ENCODE peak calls at places on chromosomes 6 and 20, in nine cellular contexts. U is brain microvascular endothelial cell; E is endothelial cell of umbilical vein; K is effector memory CD4-positive, alpha-beta T cell; N is trophoblast cell; A is endodermal cell; X is lower lobe of right lung; W is caudate nucleus; S is CD4-positive, alpha-beta T cell. C is an unnamed sample.
A peak's percentile ranks its signal among the peaks of the same experiment; 100 is the strongest.

GRCh38 chr20:47607208-47607613 is 105.5 kb downstream of the NCOA3 start:
- DNase-seq in S (no peak), E (peak; percentile 68), X (no peak), A (no peak), N (peak; percentile 39), K (no peak), W (no peak), U (no peak), C (no peak)

GRCh38 chr6:34352305-34352937 is 40.0 kb downstream of the NUDT3 start:
- DNase-seq in S (no peak), N (peak; percentile 17), U (no peak), K (no peak), E (no peak), A (no peak), X (no peak), W (no peak), C (no peak)

GRCh38 chr20:8020314-8021079 is 936 bp upstream of the TMX4 start:
- DNase-seq in K (no peak), W (no peak), U (no peak), A (no peak), S (no peak), E (no peak), N (peak; percentile 28), X (no peak), C (no peak)

GRCh38 chr6:5752282-5752681 is 254.4 kb downstream of the NRN1 start:
- DNase-seq in A (peak; percentile 86), S (no peak), K (no peak), W (no peak), X (no peak), N (no peak), U (peak; percentile 63), E (peak; percentile 7), C (no peak)

GRCh38 chr20:24016560-24016959 is 28.0 kb upstream of the GGTLC1 start:
- DNase-seq in K (no peak), E (no peak), A (no peak), X (no peak), N (no peak), U (no peak), W (no peak), S (no peak), C (no peak)

GRCh38 chr20:49964964-49965780 is 17.6 kb upstream of the SNAI1 start:
- DNase-seq in E (peak; percentile 49), K (no peak), A (peak; percentile 93), U (peak; percentile 45), S (no peak), X (no peak), W (no peak), N (peak; percentile 61), C (no peak)

GRCh38 chr6:14889172-14889571 is 356.7 kb upstream of the JARID2 start:
- DNase-seq in U (peak; percentile 36), K (no peak), A (no peak), X (no peak), S (no peak), E (no peak), N (peak; percentile 86), W (no peak), C (no peak)

GRCh38 chr6:132820629-132821381 is 6.4 kb downstream of the RPS12 start:
- DNase-seq in A (peak; percentile 67), K (no peak), S (no peak), U (no peak), E (peak; percentile 29), N (peak; percentile 20), W (no peak), X (no peak), C (no peak)

GRCh38 chr6:144953552-144954240 is 668.6 kb downstream of the UTRN start:
- DNase-seq in K (no peak), S (no peak), W (no peak), X (no peak), A (no peak), U (peak; percentile 82), N (peak; percentile 75), E (no peak), C (no peak)

GRCh38 chr6:151482290-151482689 is 11.5 kb upstream of the CCDC170 start:
- DNase-seq in A (no peak), K (no peak), E (peak; percentile 73), X (no peak), W (no peak), S (no peak), U (no peak), N (peak; percentile 27), C (no peak)

GRCh38 chr6:89597372-89597771 is 41.2 kb downstream of the LYRM2 start:
- DNase-seq in K (no peak), S (no peak), A (no peak), U (no peak), N (no peak), X (no peak), W (no peak), E (no peak), C (no peak)

GRCh38 chr20:37901667-37902503 is 1.0 kb upstream of the VSTM2L start:
- DNase-seq in X (no peak), W (no peak), S (no peak), A (peak; percentile 91), E (peak; percentile 31), U (peak; percentile 72), N (peak; percentile 75), K (no peak), C (no peak)

GRCh38 chr6:111818539-111819226 is 54.6 kb downstream of the FYN start:
- DNase-seq in E (no peak), A (no peak), U (no peak), X (no peak), K (no peak), N (no peak), S (no peak), W (no peak), C (no peak)

GRCh38 chr6:106525111-106525884 is 104.0 kb downstream of the RTN4IP1 start:
- DNase-seq in N (no peak), K (no peak), S (no peak), E (peak; percentile 70), W (no peak), A (no peak), U (no peak), X (no peak), C (no peak)
- H3K27ac ChIP-seq in N (no peak overlapping the region), K (peak overlapping the region; percentile 65), S (peak overlapping the region; percentile 61), E (peak overlapping the region; percentile 31), W (no peak overlapping the region), A (no peak overlapping the region), U (no peak overlapping the region), X (peak overlapping the region; percentile 34), C (no peak overlapping the region)

DNA sequence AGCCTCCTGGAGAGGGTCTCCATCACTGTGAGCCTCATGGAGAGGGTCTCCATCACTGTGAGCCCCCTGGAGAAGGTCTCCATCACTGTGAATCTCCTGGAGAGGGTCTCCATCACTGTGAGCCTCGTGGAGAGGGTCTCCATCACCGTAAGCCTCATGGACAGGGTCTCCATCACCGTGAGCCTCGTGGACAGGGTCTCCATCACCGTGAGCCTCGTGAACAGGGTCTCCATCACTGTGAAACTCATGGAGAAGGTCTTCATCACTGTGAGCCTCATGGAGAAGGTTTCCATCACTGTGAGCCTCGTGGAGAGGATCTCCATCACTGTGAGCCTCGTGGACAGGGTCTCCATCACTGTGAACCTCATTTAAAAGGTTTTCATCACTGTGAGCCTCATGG is 140.0 kb downstream of the ERMARD start:
- DNase-seq in X (no peak), K (no peak), W (no peak), N (no peak), S (no peak), A (no peak), E (no peak), U (no peak), C (no peak)
- H3K27ac ChIP-seq in X (no peak overlapping the region), K (no peak overlapping the region), W (no peak overlapping the region), N (no peak overlapping the region), S (no peak overlapping the region), A (no peak overlapping the region), E (no peak overlapping the region), U (no peak overlapping the region), C (no peak overlapping the region)

GRCh38 chr20:59412251-59412650 is 111.8 kb downstream of the EDN3 start:
- DNase-seq in K (no peak), X (no peak), E (no peak), S (no peak), N (no peak), W (no peak), A (peak; percentile 39), U (no peak), C (no peak)
- H3K27ac ChIP-seq in K (no peak overlapping the region), X (no peak overlapping the region), E (no peak overlapping the region), S (no peak overlapping the region), N (no peak overlapping the region), W (no peak overlapping the region), A (no peak overlapping the region), U (no peak overlapping the region), C (no peak overlapping the region)

GRCh38 chr6:109447087-109447486 is 6.6 kb downstream of the SMPD2 start:
- DNase-seq in U (no peak), E (no peak), K (no peak), N (no peak), S (no peak), A (no peak), X (no peak), W (no peak), C (no peak)

GRCh38 chr6:109449789-109450673 is 5.5 kb downstream of the MICAL1 start:
- DNase-seq in N (no peak), E (no peak), K (no peak), S (peak; percentile 39), X (no peak), W (no peak), U (no peak), A (no peak), C (no peak)

GRCh38 chr6:109447878-109448555 is 7.5 kb downstream of the SMPD2 start:
- DNase-seq in N (no peak), W (no peak), E (no peak), S (no peak), A (no peak), U (no peak), K (no peak), X (no peak), C (no peak)

GRCh38 chr6:109449064-109449788 is 6.3 kb downstream of the MICAL1 start:
- DNase-seq in E (no peak), S (no peak), X (no peak), W (no peak), U (no peak), A (no peak), N (no peak), K (no peak), C (no peak)

DNA sequence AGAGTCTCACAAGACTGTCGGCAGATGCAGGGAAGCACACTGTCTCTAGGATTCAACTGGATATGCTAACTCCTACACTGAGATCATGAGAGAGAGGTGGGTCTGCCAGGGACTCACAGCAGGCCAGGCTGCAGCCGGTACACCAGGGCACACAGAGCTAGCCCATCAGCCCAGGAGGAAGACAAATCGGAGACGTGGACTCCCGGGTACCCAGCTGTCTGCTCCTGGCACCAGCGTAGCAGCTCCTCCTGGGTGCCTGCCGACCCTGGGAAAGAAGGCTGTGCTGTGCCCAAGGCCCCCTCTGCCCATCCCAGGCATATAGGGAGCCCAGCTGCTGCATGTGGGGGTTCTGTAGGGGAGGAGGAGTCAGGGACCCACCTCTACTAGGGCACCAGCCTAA is 7.0 kb downstream of the MICAL1 start:
- DNase-seq in K (no peak), W (no peak), U (no peak), A (no peak), X (no peak), S (no peak), N (no peak), E (no peak), C (no peak)
- H3K27ac ChIP-seq in K (no peak overlapping the region), W (no peak overlapping the region), U (no peak overlapping the region), A (no peak overlapping the region), X (no peak overlapping the region), S (no peak overlapping the region), N (no peak overlapping the region), E (no peak overlapping the region), C (peak overlapping the region; percentile 28)

DNA sequence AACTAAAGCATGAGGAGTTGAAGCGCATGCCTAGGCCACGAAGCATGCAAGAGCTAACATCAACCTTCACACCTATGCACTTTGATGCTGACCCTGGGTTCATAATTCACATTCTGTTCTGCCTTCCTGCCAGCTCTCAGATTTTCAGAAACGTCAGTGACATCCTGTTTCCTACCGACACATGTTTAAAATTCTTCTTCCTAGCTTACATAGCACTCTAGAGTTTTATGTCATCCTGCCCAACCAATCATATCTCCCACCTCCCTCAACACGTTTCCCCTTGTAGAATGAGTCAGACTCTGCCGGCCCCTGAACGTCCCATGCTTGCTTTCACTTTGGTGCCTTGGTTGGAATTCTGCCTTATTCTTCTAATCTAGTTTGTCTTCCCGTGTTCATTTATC is 97.1 kb upstream of the MAP7 start:
- DNase-seq in A (no peak), U (peak; percentile 92), W (no peak), E (peak; percentile 88), K (peak; percentile 16), S (peak; percentile 17), X (no peak), N (peak; percentile 57), C (no peak)
- H3K27ac ChIP-seq in A (no peak overlapping the region), U (peak overlapping the region; percentile 35), W (no peak overlapping the region), E (peak overlapping the region; percentile 66), K (peak overlapping the region; percentile 56), S (peak overlapping the region; percentile 36), X (peak overlapping the region; percentile 60), N (no peak overlapping the region), C (no peak overlapping the region)

C was measured in substantia nigra.